ENCODE peak calls at places on chromosomes 5 and 9, in six cellular contexts. M is HCT116, N is K562, J is H1, S is HepG2, Z is GM12878. G is an unnamed sample.

GRCh38 chr9:127847155-127847463 is 7.3 kb downstream of the ENG start:
- DNase-seq in N (no peak), M (no peak), J (no peak), Z (no peak), S (no peak), G (no peak)

GRCh38 chr5:102865510-102866314 is 110.6 kb downstream of the PAM start:
- DNase-seq in S (no peak), Z (peak), M (peak), N (peak), J (peak), G (peak)

GRCh38 chr9:76297721-76298239 is 96.4 kb downstream of the RFK start:
- DNase-seq in S (no peak), Z (no peak), J (no peak), M (no peak), N (no peak), G (no peak)

GRCh38 chr9:95181226-95181818 is 136.2 kb downstream of the FANCC start:
- DNase-seq in N (no peak), S (no peak), M (peak), Z (no peak), J (no peak), G (peak)

GRCh38 chr5:30040483-30041116 is 1152.9 kb upstream of the CDH6 start:
- DNase-seq in S (peak), M (peak), Z (no peak), J (peak), N (peak), G (peak)

GRCh38 chr5:54021413-54022155 is 288.8 kb downstream of the ARL15 start:
- DNase-seq in S (no peak), Z (no peak), N (peak), M (no peak), J (no peak), G (no peak)

GRCh38 chr9:133404440-133405002 is 13.3 kb downstream of the REXO4 start:
- DNase-seq in N (no peak), Z (no peak), S (no peak), M (no peak), J (no peak), G (no peak)

GRCh38 chr5:128774605-128775004 is 190.7 kb upstream of the SLC27A6 start:
- DNase-seq in N (no peak), Z (no peak), M (no peak), J (no peak), S (no peak), G (no peak)

GRCh38 chr9:97645720-97646119 is 12.1 kb downstream of the NCBP1 start:
- DNase-seq in Z (no peak), S (no peak), M (no peak), N (no peak), J (no peak), G (no peak)

GRCh38 chr5:164002653-164003052 is 497.2 kb downstream of the MAT2B start:
- DNase-seq in J (no peak), S (no peak), N (no peak), Z (no peak), M (no peak), G (no peak)

GRCh38 chr5:137900925-137901817 is 11.9 kb downstream of the PKD2L2 start:
- DNase-seq in M (no peak), N (peak), J (no peak), Z (no peak), S (peak), G (no peak)

GRCh38 chr9:128262687-128263086 is 13.1 kb downstream of the GOLGA2 start:
- DNase-seq in Z (no peak), M (no peak), S (no peak), J (no peak), N (no peak), G (no peak)

GRCh38 chr5:55894135-55894534 is 43.0 kb downstream of the IL31RA start:
- DNase-seq in J (no peak), M (no peak), S (no peak), N (no peak), Z (no peak), G (no peak)

GRCh38 chr9:134644715-134645606 is 3.4 kb downstream of the COL5A1 start:
- DNase-seq in N (no peak), J (no peak), M (no peak), S (no peak), Z (no peak), G (no peak)

GRCh38 chr5:91311697-91312501 is 71.2 kb downstream of the ARRDC3 start:
- DNase-seq in S (peak), J (no peak), M (peak), N (peak), Z (peak), G (no peak)

GRCh38 chr5:13695076-13695712 is 249.3 kb downstream of the DNAH5 start:
- DNase-seq in N (no peak), Z (no peak), J (no peak), S (no peak), M (no peak), G (peak)

GRCh38 chr5:151612689-151613427 is 21.7 kb upstream of the FAT2 start:
- DNase-seq in S (no peak), M (peak), J (no peak), N (no peak), Z (peak), G (no peak)

GRCh38 chr9:93286252-93287188 is 102.6 kb downstream of the WNK2 start:
- DNase-seq in Z (no peak), M (no peak), S (no peak), J (no peak), N (no peak), G (no peak)

GRCh38 chr9:96499257-96499656 is 49.3 kb downstream of the HABP4 start:
- DNase-seq in Z (no peak), N (no peak), J (no peak), M (no peak), S (no peak), G (no peak)

GRCh38 chr9:96501981-96502833 is 52.2 kb downstream of the HABP4 start:
- DNase-seq in Z (no peak), S (no peak), J (no peak), M (no peak), N (no peak), G (no peak)

GRCh38 chr9:96503918-96504317 is 53.9 kb downstream of the HABP4 start:
- DNase-seq in J (no peak), N (no peak), Z (no peak), S (no peak), M (no peak), G (no peak)

GRCh38 chr9:96498796-96499195 is 48.8 kb downstream of the HABP4 start:
- DNase-seq in M (no peak), N (no peak), J (no peak), Z (no peak), S (no peak), G (no peak)

GRCh38 chr9:96500696-96501660 is 51.0 kb downstream of the HABP4 start:
- DNase-seq in J (no peak), S (no peak), Z (no peak), N (no peak), M (no peak), G (no peak)
- TF ChIP-seq JUND in J (no peak), S (no peak), Z (no peak), N (no peak), M (no peak), G (no peak)

GRCh38 chr5:179901915-179902762 is 5.6 kb downstream of the TBC1D9B start:
- DNase-seq in N (no peak), J (no peak), S (no peak), M (no peak), Z (no peak), G (no peak)
- TF ChIP-seq JUND in N (no peak), J (no peak), S (no peak), M (no peak), Z (no peak), G (no peak)

DNA sequence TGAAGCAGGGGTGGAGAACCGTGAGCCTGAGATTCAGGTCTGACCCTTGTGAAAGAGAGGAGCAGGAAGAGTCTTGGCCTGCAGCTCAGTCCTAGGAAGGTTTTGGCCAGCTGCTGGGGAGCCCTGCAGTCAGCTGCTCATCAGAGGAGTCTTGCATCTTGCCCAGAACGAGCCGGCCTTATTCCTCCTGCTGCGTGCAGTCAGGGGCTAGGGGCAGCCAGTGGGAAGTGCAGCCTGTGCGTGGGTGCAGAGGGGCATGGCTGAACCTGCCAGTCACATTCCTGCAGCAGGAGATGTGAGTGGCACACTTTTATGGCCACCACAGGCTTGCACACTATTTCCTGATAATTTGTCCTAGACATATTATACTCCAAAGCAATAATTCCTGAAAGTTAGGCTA is 278.7 kb downstream of the NPR3 start:
- DNase-seq in M (no peak), S (no peak), N (no peak), Z (no peak), J (no peak), G (no peak)
- TF ChIP-seq JUND in M (no peak), S (no peak), N (no peak), Z (no peak), J (no peak), G (no peak)

GRCh38 chr5:176473335-176474006 is 25.3 kb downstream of the FAF2 start:
- DNase-seq in Z (no peak), N (no peak), S (no peak), J (no peak), M (no peak), G (no peak)
- TF ChIP-seq JUND in Z (no peak), N (no peak), S (no peak), J (no peak), M (no peak), G (no peak)

GRCh38 chr5:167452186-167452585 is 839.3 kb upstream of the WWC1 start:
- DNase-seq in S (no peak), N (no peak), J (no peak), M (no peak), Z (no peak), G (no peak)
- TF ChIP-seq JUND in S (no peak), N (no peak), J (no peak), M (no peak), Z (no peak), G (no peak)

GRCh38 chr5:124719346-124719967 is 27.0 kb downstream of the ZNF608 start:
- DNase-seq in M (no peak), S (no peak), N (no peak), J (no peak), Z (no peak), G (no peak)

GRCh38 chr5:124720589-124720988 is 25.9 kb downstream of the ZNF608 start:
- DNase-seq in S (no peak), J (no peak), M (no peak), Z (no peak), N (no peak), G (no peak)

GRCh38 chr5:124716169-124716568 is 30.3 kb downstream of the ZNF608 start:
- DNase-seq in S (no peak), M (no peak), N (no peak), J (no peak), Z (no peak), G (no peak)

GRCh38 chr5:124721336-124721735 is 25.1 kb downstream of the ZNF608 start:
- DNase-seq in Z (no peak), J (no peak), S (no peak), N (no peak), M (no peak), G (no peak)

DNA sequence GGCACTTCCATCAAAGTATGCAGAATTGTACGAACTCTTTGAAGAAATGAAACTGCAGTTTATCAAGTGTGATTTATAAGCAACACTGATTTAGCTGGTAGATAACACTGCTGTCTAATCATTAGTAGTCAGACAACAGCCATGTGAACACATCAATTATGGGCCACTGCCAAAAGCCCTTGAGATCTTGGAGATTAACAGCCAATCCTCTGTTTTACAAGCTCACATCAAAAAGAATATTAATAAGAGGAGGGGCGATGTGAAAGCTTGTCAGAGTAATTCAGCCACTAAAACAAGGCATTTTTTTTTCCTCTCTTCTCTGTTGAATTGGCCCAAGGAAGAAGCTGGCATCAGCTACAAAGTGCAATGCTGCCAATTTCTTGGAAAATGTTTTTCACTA is 28.1 kb downstream of the ZNF608 start:
- DNase-seq in M (no peak), J (no peak), Z (no peak), N (no peak), S (no peak), G (no peak)
- TF ChIP-seq JUND in M (no peak), J (no peak), Z (no peak), N (no peak), S (no peak), G (no peak)

DNA sequence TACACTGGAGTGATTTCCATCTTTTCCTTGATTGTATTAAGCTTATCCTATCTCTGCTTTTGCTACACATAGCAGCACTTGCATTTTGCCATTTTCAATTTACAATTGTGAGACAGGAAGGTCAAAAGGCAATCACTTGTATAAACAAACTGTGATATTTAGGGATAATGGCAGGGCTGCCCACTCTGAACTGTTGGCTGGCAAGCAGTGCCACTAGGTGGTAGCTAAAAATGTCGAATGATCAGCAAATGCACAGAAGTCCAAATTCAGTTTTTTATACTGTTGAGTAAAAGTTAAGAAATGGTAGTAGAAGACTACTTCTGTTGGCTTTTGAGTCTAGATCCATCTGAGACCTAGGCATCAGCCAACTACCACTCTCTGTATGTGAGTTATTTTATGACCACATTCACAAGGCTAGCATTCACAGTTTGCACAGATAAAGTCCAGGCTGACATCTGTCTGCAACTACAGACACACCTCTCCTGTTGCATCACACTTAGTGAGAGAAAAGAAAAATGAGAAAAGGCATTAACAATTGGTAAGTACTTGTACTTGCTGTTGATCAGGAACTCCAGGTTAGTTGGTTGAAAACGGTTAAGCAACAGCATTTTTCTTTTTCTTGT is 108.8 kb upstream of the ASTN2 start:
- DNase-seq in J (no peak), Z (no peak), S (no peak), N (no peak), M (no peak), G (no peak)
- TF ChIP-seq JUND in J (no peak), Z (no peak), S (no peak), N (no peak), M (no peak), G (no peak)

G was measured in T47D.